ENCODE peak calls at places on chromosomes 4 and X, in four cellular contexts. D is NB4, P is A549, L is K562. H is an unnamed sample.

GRCh38 chr4:24419147-24420034 is 165.0 kb downstream of the DHX15 start:
- DNase-seq in P (peak), D (peak), L (peak), H (peak)

GRCh38 chr4:13955551-13955950 is 328.0 kb upstream of the BOD1L1 start:
- DNase-seq in L (no peak), D (no peak), P (no peak), H (no peak)

GRCh38 chrX:47321978-47322377 is 48.4 kb upstream of the ZNF157 start:
- DNase-seq in P (no peak), L (no peak), D (no peak), H (no peak)

GRCh38 chrX:50747471-50747900 is 66.5 kb downstream of the SHROOM4 start:
- DNase-seq in L (peak), D (peak), P (peak), H (peak)

GRCh38 chr4:156942991-156943390 is 28.6 kb downstream of the PDGFC start:
- DNase-seq in P (no peak), D (no peak), L (no peak), H (no peak)

GRCh38 chr4:147596976-147597375 is 20.2 kb upstream of the TMEM184C start:
- DNase-seq in L (no peak), P (peak), D (no peak), H (peak)

GRCh38 chr4:112766422-112766821 is 129.5 kb downstream of the LARP7 start:
- DNase-seq in P (peak), D (peak), L (no peak), H (no peak)

GRCh38 chrX:129600981-129601424 is 53.8 kb downstream of the APLN start:
- DNase-seq in P (peak), L (peak), D (peak), H (peak)

GRCh38 chr4:181661090-181661489 is 582.1 kb upstream of the TENM3 start:
- DNase-seq in P (no peak), L (no peak), D (no peak), H (no peak)

GRCh38 chr4:8525383-8526120 is 54.6 kb upstream of the GPR78 start:
- DNase-seq in L (no peak), P (no peak), D (no peak), H (no peak)

GRCh38 chrX:50579955-50580354 is 109.3 kb upstream of the DGKK start:
- DNase-seq in P (peak), D (peak), L (peak), H (peak)

GRCh38 chr4:24980064-24980690 is 50.6 kb downstream of the LGI2 start:
- DNase-seq in D (peak), L (peak), P (peak), H (peak)

GRCh38 chrX:15946783-15947550 is 92.4 kb upstream of the AP1S2 start:
- DNase-seq in L (no peak), P (peak), D (peak), H (no peak)

GRCh38 chr4:112747035-112747434 is 110.1 kb downstream of the LARP7 start:
- DNase-seq in L (no peak), P (no peak), D (no peak), H (no peak)

GRCh38 chr4:106497271-106497670 is 128.7 kb upstream of the GIMD1 start:
- DNase-seq in L (no peak), D (no peak), P (no peak), H (no peak)

GRCh38 chrX:125444659-125445058 is 125.0 kb downstream of the TEX13C start:
- DNase-seq in D (no peak), P (no peak), L (peak), H (no peak)

GRCh38 chr4:118076958-118077766 is 42.9 kb downstream of the NDST3 start:
- DNase-seq in D (peak), P (peak), L (no peak), H (peak)

GRCh38 chr4:115274545-115274944 is 161.1 kb upstream of the NDST4 start:
- DNase-seq in P (no peak), D (peak), L (no peak), H (no peak)

GRCh38 chr4:34196375-34196774 is 2047.9 kb downstream of the ARAP2 start:
- DNase-seq in L (no peak), D (no peak), P (no peak), H (no peak)

GRCh38 chr4:14566518-14566917 is 435.8 kb upstream of the CPEB2 start:
- DNase-seq in L (no peak), P (no peak), D (peak), H (no peak)

GRCh38 chr4:185782523-185782922 is 29.5 kb downstream of the SORBS2 start:
- DNase-seq in D (no peak), L (no peak), P (no peak), H (peak)

GRCh38 chr4:125838239-125838601 is 523.5 kb downstream of the FAT4 start:
- DNase-seq in L (no peak), D (no peak), P (no peak), H (no peak)

GRCh38 chr4:183437452-183437851 is 7.0 kb upstream of the CDKN2AIP start:
- DNase-seq in L (no peak), D (no peak), P (no peak), H (no peak)

GRCh38 chr4:85486425-85487101 is 11.6 kb downstream of the ARHGAP24 start:
- DNase-seq in P (peak), L (peak), D (peak), H (no peak)

GRCh38 chr4:112257098-112257497 is 25.5 kb downstream of the AP1AR start:
- DNase-seq in L (no peak), P (no peak), D (no peak), H (no peak)

GRCh38 chr4:109465065-109465464 is 31.4 kb downstream of the SEC24B start:
- DNase-seq in D (no peak), P (no peak), L (no peak), H (no peak)
- TF ChIP-seq MYC in D (no peak), P (no peak), L (no peak), H (no peak)

DNA sequence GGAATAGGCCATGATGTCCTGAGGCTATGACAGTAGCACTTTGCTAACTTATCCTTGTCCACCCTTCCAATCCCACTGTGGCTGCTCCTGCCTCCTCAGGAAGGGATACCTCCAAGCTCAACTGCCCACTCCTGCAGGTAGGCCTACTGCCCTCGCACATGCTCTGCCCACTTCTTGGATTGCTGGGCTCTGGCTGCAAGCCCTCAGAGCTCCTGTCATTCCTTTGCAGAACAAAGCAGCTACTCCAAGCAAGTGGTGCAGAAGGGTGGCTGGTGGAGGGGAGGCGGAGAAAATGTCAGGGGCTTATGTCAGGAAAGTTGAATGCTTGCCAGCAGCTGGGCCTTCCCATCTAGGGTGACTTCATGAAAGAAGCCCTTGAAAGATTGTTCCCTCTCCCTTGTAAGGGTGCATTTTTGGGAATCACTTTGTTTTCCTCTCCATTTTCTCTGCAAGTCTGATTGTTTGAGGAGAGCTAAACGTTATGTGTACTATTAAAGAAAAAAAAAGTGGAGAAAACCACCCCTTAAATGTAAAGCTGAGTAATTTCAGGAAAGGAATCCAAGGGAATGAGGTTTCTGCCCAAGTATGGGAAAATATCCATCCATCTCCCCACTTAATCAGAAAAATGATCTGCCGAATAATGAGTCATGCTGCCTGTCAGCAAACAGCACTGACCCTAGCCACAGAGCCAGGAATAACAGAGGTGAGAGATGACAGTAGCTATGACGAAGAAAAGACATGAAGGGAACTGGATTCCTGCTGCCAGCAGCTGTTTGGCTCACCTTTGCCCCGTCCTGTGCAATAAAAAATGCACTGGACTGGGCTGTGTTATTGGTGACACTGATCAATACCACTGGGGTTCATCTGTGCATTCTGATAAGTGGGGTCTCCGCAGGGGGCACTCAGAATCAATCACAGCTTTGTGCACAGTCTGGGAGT is 102.0 kb downstream of the RTL5 start:
- DNase-seq in L (no peak), P (peak), D (no peak), H (peak)
- TF ChIP-seq MAX in L (no peak), P (peak), D (no peak), H (no peak)

GRCh38 chr4:160175064-160175643 is 1072.3 kb downstream of the RAPGEF2 start:
- DNase-seq in D (no peak), P (peak), L (no peak), H (no peak)

GRCh38 chr4:160182727-160183126 is 1079.8 kb downstream of the RAPGEF2 start:
- DNase-seq in L (no peak), D (no peak), P (no peak), H (no peak)

GRCh38 chr4:160180206-160180605 is 1077.3 kb downstream of the RAPGEF2 start:
- DNase-seq in P (peak), D (no peak), L (no peak), H (no peak)
- TF ChIP-seq MYC in P (no peak), D (no peak), L (no peak), H (no peak)

GRCh38 chr4:3786196-3786869 is 20.1 kb downstream of the ADRA2C start:
- DNase-seq in L (no peak), P (peak), D (no peak), H (no peak)
- TF ChIP-seq MAX in L (no peak), P (no peak), D (no peak), H (no peak)

GRCh38 chr4:167955006-167955405 is 137.3 kb upstream of the ANXA10 start:
- DNase-seq in P (no peak), D (no peak), L (no peak), H (no peak)
- TF ChIP-seq MYC in P (no peak), D (no peak), L (no peak), H (no peak)

DNA sequence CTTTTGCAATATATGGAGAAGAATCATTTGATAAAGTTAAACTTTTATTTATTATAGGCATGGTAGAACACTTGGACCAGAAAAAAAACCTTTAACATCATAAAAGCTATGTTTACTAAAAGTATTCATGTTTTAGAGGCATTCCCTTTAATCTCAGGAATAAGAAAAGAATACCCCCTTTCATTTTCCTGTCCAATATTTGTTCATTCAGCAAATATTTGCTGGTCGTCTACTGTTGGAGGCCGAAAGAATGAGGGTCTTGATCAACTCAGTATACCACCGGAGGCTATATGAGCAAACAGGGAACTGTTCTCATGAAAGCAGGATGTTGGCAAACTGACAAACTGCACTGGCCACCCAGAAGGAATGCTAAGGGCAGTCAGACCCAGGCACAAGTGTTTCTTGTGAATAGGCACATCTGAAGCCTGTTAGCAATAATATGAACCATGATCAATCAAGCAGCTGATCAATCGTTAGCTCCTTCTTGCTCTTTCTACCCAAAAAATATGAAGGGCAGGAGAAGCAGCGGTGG is 480.8 kb upstream of the FAT1 start:
- DNase-seq in D (no peak), P (peak), L (no peak), H (no peak)
- TF ChIP-seq MAX in D (no peak), P (no peak), L (no peak), H (no peak)

DNA sequence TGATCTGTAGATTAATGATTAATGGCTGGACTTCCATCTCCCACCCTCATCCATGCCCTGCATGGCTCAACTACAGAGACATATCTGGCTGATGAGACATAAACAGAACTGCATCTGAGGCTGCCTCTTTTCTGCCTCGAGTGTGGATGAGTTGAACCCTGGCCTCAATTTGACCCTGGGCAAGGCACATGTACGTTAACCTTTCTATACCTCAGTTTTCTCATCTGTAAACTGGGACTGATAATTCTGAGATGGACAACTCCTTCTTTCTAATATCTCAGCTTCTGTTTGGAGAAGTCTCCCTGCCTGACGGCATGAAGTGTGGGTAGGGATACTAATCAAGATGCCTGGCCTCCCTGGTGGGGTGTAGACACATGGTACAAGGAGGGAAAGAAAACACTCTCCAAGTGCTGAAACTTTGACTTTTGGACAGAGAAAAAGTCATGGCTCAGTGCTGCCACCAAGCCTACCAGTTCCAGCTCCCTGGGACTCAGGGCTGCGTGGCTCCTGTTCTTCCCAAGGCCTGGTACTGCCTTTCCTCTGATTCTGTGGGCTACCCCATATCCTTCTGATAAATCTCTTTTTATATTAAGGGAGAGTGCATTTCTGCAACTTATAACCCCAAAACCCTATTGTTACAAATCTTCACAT is 64.4 kb downstream of the HAUS3 start:
- DNase-seq in L (no peak), P (no peak), D (peak), H (no peak)
- TF ChIP-seq MYC in L (no peak), P (no peak), D (no peak), H (no peak)

H was measured in endothelial cell of umbilical vein.